ENCODE peak calls at places on chromosomes 7 and 10, in five cellular contexts. T is GM23338, S is fibroblast of pulmonary artery, Q is transverse colon, Y is cardiac muscle cell. M is an unnamed sample.

GRCh38 chr7:130490888-130491771 is 755 bp upstream of the MEST start:
- DNase-seq in S (peak; percentile 43), T (peak; percentile 78), Q (peak; percentile 37), Y (peak; percentile 49), M (no peak)

GRCh38 chr7:140689199-140690152 is 7.0 kb upstream of the NDUFB2 start:
- DNase-seq in S (no peak), Q (no peak), T (peak; percentile 34), Y (no peak), M (no peak)

GRCh38 chr7:104064969-104065387 is 75.5 kb upstream of the RELN start:
- DNase-seq in Y (no peak), S (no peak), T (no peak), Q (no peak), M (no peak)

GRCh38 chr7:136133491-136133990 is 156.4 kb upstream of the MTPN start:
- DNase-seq in T (peak; percentile 11), Q (no peak), S (peak; percentile 26), Y (peak; percentile 10), M (no peak)

GRCh38 chr10:107718868-107719267 is 554.4 kb upstream of the SORCS1 start:
- DNase-seq in S (no peak), T (no peak), Q (no peak), Y (no peak), M (no peak)

GRCh38 chr10:95176101-95176500 is 17.9 kb upstream of the ACSM6 start:
- DNase-seq in S (no peak), Y (no peak), T (no peak), Q (no peak), M (no peak)

GRCh38 chr7:15113752-15114151 is 211.2 kb upstream of the DGKB start:
- DNase-seq in Q (no peak), S (no peak), Y (no peak), T (no peak), M (no peak)

GRCh38 chr10:98006266-98006665 is 24.2 kb downstream of the CRTAC1 start:
- DNase-seq in Q (peak; percentile 39), S (no peak), T (peak; percentile 82), Y (no peak), M (peak; percentile 43)

GRCh38 chr7:70785427-70785826 is 346.5 kb upstream of the GALNT17 start:
- DNase-seq in S (no peak), T (no peak), Y (no peak), Q (no peak), M (no peak)

GRCh38 chr7:23247101-23247601 is 576 bp downstream of the GPNMB start:
- DNase-seq in S (no peak), T (peak; percentile 28), Q (no peak), Y (no peak), M (no peak)

GRCh38 chr10:61050120-61050745 is 106.2 kb upstream of the RHOBTB1 start:
- DNase-seq in S (no peak), Q (no peak), Y (no peak), T (no peak), M (no peak)

GRCh38 chr10:119705434-119705831 is 20.4 kb upstream of the INPP5F start:
- DNase-seq in S (no peak), Y (no peak), T (no peak), Q (no peak), M (no peak)

GRCh38 chr10:80542053-80542452 is 4.4 kb downstream of the SH2D4B start:
- DNase-seq in S (peak; percentile 14), Q (no peak), Y (no peak), T (no peak), M (no peak)

GRCh38 chr10:125911990-125912389 is 15.6 kb downstream of the FANK1 start:
- DNase-seq in Y (no peak), Q (peak; percentile 74), T (no peak), S (no peak), M (peak; percentile 86)

GRCh38 chr10:76624470-76624869 is 1013.1 kb downstream of the KCNMA1 start:
- DNase-seq in S (no peak), Y (no peak), Q (no peak), T (no peak), M (no peak)

GRCh38 chr7:81990395-81990794 is 220.5 kb upstream of the HGF start:
- DNase-seq in T (no peak), S (peak; percentile 75), Y (no peak), Q (no peak), M (no peak)

GRCh38 chr7:117019786-117020604 is 66.7 kb downstream of the ST7 start:
- DNase-seq in Y (peak; percentile 85), Q (peak; percentile 37), T (peak; percentile 65), S (peak; percentile 97), M (peak; percentile 39)

GRCh38 chr10:351770-352318 is 216.6 kb downstream of the ZMYND11 start:
- DNase-seq in T (no peak), S (no peak), Y (no peak), Q (no peak), M (no peak)

GRCh38 chr10:17547026-17547425 is 70.1 kb downstream of the HACD1 start:
- DNase-seq in T (no peak), Y (no peak), S (no peak), Q (no peak), M (no peak)

GRCh38 chr7:141949068-141949467 is 2.3 kb upstream of the CLEC5A start:
- DNase-seq in Q (no peak), T (no peak), Y (no peak), S (no peak), M (no peak)

GRCh38 chr10:1643161-1643910 is 94.0 kb downstream of the ADARB2 start:
- DNase-seq in Q (no peak), Y (peak; percentile 89), S (no peak), T (peak; percentile 86), M (no peak)

GRCh38 chr10:108556176-108556575 is 1367.1 kb downstream of the XPNPEP1 start:
- DNase-seq in Y (no peak), S (peak; percentile 47), Q (no peak), T (no peak), M (no peak)

GRCh38 chr7:34759477-34760125 is 101.6 kb downstream of the NPSR1 start:
- DNase-seq in Y (peak; percentile 55), S (peak; percentile 70), T (peak; percentile 81), Q (no peak), M (no peak)
- TF ChIP-seq CTCF in Y (peak; percentile 74), S (peak; percentile 82), T (peak; percentile 81), Q (peak; percentile 33), M (peak; percentile 42)

DNA sequence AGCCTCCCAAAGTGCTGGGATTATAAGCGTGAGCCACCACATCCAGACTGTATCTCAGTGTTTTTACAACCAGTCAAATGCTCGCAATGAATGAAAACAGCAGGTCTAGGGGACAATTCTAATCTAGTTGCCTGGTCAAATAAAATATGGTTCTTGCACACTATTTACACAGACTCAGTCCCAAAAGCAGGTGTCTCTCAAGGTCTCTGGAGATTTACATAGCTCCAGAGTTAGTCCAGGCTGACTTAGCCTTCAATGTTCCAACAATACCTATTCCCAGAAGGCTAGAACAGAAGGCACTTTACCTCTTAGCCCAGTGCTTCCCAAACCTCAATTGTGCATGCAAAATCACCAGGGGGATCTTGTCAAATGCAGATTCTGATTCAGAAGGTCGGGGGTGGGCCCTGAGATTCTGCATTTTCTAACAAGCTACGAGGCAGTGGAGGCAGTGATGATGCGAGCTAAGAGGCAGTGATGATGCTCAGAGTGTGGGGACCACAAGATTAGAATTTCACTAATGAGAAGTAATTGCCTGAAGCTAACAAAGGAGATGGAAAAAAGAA is 6.4 kb downstream of the KIAA1549 start:
- DNase-seq in T (peak; percentile 58), S (no peak), Q (no peak), Y (no peak), M (no peak)
- H3K4me3 ChIP-seq in T (peak overlapping the region; percentile 41), S (no peak overlapping the region), Q (no peak overlapping the region), Y (no peak overlapping the region), M (no peak overlapping the region)

GRCh38 chr10:20768849-20769248 is 128.3 kb downstream of the NEBL start:
- DNase-seq in Y (peak; percentile 68), T (peak; percentile 38), S (peak; percentile 33), Q (no peak), M (no peak)
- TF ChIP-seq CTCF in Y (peak; percentile 19), T (no peak), S (no peak), Q (no peak), M (peak; percentile 28)

GRCh38 chr7:2687338-2687869 is 598 bp upstream of the AMZ1 start:
- DNase-seq in Q (no peak), Y (no peak), T (no peak), S (peak; percentile 27), M (no peak)
- H3K4me3 ChIP-seq in Q (no peak overlapping the region), Y (peak overlapping the region; percentile 20), T (peak overlapping the region; percentile 65), S (no peak overlapping the region), M (no peak overlapping the region)

GRCh38 chr7:115034515-115034914 is 112.6 kb downstream of the MDFIC start:
- DNase-seq in Q (no peak), Y (no peak), T (no peak), S (no peak), M (no peak)
- TF ChIP-seq CTCF in Q (no peak), Y (no peak), T (no peak), S (no peak), M (no peak)

GRCh38 chr10:13705526-13706169 is 118.9 kb downstream of the PRPF18 start:
- DNase-seq in T (no peak), Q (no peak), Y (peak; percentile 35), S (peak; percentile 53), M (no peak)
- H3K4me3 ChIP-seq in T (peak overlapping the region; percentile 47), Q (no peak overlapping the region), Y (no peak overlapping the region), S (peak overlapping the region; percentile 91), M (no peak overlapping the region)

GRCh38 chr7:1015196-1015595 is 29.1 kb upstream of the GPR146 start:
- DNase-seq in S (no peak), Q (no peak), Y (no peak), T (no peak), M (no peak)

GRCh38 chr7:1017586-1018333 is 26.6 kb upstream of the GPR146 start:
- DNase-seq in T (no peak), S (no peak), Y (no peak), Q (no peak), M (no peak)

GRCh38 chr7:1016577-1017531 is 27.5 kb upstream of the GPR146 start:
- DNase-seq in S (no peak), Q (no peak), Y (no peak), T (no peak), M (no peak)

GRCh38 chr7:1014681-1015080 is 29.7 kb upstream of the GPR146 start:
- DNase-seq in Y (no peak), T (no peak), Q (no peak), S (no peak), M (no peak)

GRCh38 chr7:1015631-1016121 is 28.7 kb upstream of the GPR146 start:
- DNase-seq in T (no peak), Y (no peak), S (no peak), Q (no peak), M (no peak)
- TF ChIP-seq CTCF in T (no peak), Y (no peak), S (no peak), Q (no peak), M (no peak)

GRCh38 chr10:62058476-62058875 is 157.0 kb downstream of the ARID5B start:
- DNase-seq in T (no peak), Q (no peak), S (no peak), Y (no peak), M (no peak)

GRCh38 chr10:62057359-62057758 is 155.9 kb downstream of the ARID5B start:
- DNase-seq in Y (no peak), Q (no peak), T (no peak), S (peak; percentile 95), M (no peak)

GRCh38 chr10:62057872-62058271 is 156.4 kb downstream of the ARID5B start:
- DNase-seq in S (no peak), T (no peak), Y (no peak), Q (no peak), M (no peak)

GRCh38 chr10:62056219-62056618 is 154.7 kb downstream of the ARID5B start:
- DNase-seq in T (no peak), Y (no peak), Q (no peak), S (peak; percentile 21), M (no peak)

GRCh38 chr10:62056660-62057059 is 155.2 kb downstream of the ARID5B start:
- DNase-seq in S (peak; percentile 39), Y (no peak), T (no peak), Q (no peak), M (no peak)
- H3K4me3 ChIP-seq in S (peak overlapping the region; percentile 2), Y (no peak overlapping the region), T (no peak overlapping the region), Q (no peak overlapping the region), M (no peak overlapping the region)

M was measured in colonic mucosa.